ENCODE peak calls at places on chromosome 12, in eight cellular contexts. T is activated CD8-positive, alpha-beta memory T cell treated with anti-CD3 and anti-CD28 coated beads for 48 hours; Q is posterior vena cava; D is activated CD4-positive, alpha-beta memory T cell treated with anti-CD3 and anti-CD28 coated beads, Interleukin-2, amount 10 ng/mL, durations not matched to agents 7 days and 5 days; E is WTC11; R is GM04504; V is stromal cell of bone marrow; O is NCI-H1105 treated with DMSO at 0.1 percent for 48 hours. F is an unnamed sample.

GRCh38 chr12:13203028-13203922 is 6.7 kb downstream of the EMP1 start:
- DNase-seq in T (no peak), Q (peak; percentile 89), D (no peak), E (peak; percentile 80), R (peak; percentile 61), V (no peak), O (no peak), F (no peak)

GRCh38 chr12:124913474-124914391 is 717 bp downstream of the UBC start:
- DNase-seq in T (peak; percentile 77), Q (peak; percentile 95), D (peak; percentile 93), E (peak; percentile 89), R (no peak), V (no peak), O (no peak), F (peak; percentile 91)

GRCh38 chr12:27623645-27624044 is 72.6 kb upstream of the REP15 start:
- DNase-seq in T (no peak), Q (no peak), D (no peak), E (no peak), R (no peak), V (no peak), O (no peak), F (no peak)

GRCh38 chr12:13595536-13596450 is 385.6 kb downstream of the GRIN2B start:
- DNase-seq in T (no peak), Q (no peak), D (no peak), E (peak; percentile 18), R (no peak), V (no peak), O (peak; percentile 51), F (no peak)

GRCh38 chr12:84056-84455 is 17.5 kb downstream of the IQSEC3 start:
- DNase-seq in T (no peak), Q (no peak), D (no peak), E (no peak), R (no peak), V (no peak), O (peak; percentile 96), F (no peak)

GRCh38 chr12:116590561-116590960 is 31.4 kb downstream of the MAP1LC3B2 start:
- DNase-seq in T (no peak), Q (no peak), D (no peak), E (no peak), R (no peak), V (no peak), O (no peak), F (no peak)

GRCh38 chr12:128729628-128730121 is 94.1 kb downstream of the SLC15A4 start:
- DNase-seq in T (no peak), Q (no peak), D (no peak), E (no peak), R (no peak), V (no peak), O (no peak), F (no peak)

GRCh38 chr12:123364532-123365140 is at the start of gene SBNO1:
- DNase-seq in T (peak; percentile 79), Q (peak; percentile 97), D (peak; percentile 91), E (peak; percentile 83), R (peak; percentile 81), V (peak; percentile 68), O (peak; percentile 92), F (peak; percentile 88)

GRCh38 chr12:13173012-13173441 is 23.5 kb upstream of the EMP1 start:
- DNase-seq in T (no peak), Q (no peak), D (no peak), E (no peak), R (peak; percentile 75), V (peak; percentile 85), O (no peak), F (no peak)

GRCh38 chr12:101414533-101415119 is 7.1 kb upstream of the ARL1 start:
- DNase-seq in T (no peak), Q (no peak), D (no peak), E (peak; percentile 15), R (peak; percentile 19), V (peak; percentile 33), O (peak; percentile 73), F (no peak)

GRCh38 chr12:69540606-69541386 is 44.5 kb upstream of the CCT2 start:
- DNase-seq in T (no peak), Q (no peak), D (no peak), E (no peak), R (peak; percentile 32), V (peak; percentile 73), O (no peak), F (no peak)

GRCh38 chr12:62434504-62435336 is 31.9 kb upstream of the MON2 start:
- DNase-seq in T (no peak), Q (no peak), D (no peak), E (no peak), R (no peak), V (no peak), O (peak; percentile 7), F (no peak)

GRCh38 chr12:75783093-75783877 is 248.3 kb downstream of the PHLDA1 start:
- DNase-seq in T (no peak), Q (no peak), D (no peak), E (no peak), R (no peak), V (no peak), O (no peak), F (no peak)

GRCh38 chr12:40336573-40337199 is 111.9 kb downstream of the LRRK2 start:
- DNase-seq in T (no peak), Q (no peak), D (no peak), E (no peak), R (no peak), V (peak; percentile 6), O (peak; percentile 71), F (no peak)

GRCh38 chr12:53233671-53234091 is 1.7 kb upstream of the RARG start:
- DNase-seq in T (no peak), Q (no peak), D (no peak), E (peak; percentile 46), R (no peak), V (no peak), O (no peak), F (no peak)

GRCh38 chr12:66598081-66598480 is 80.8 kb downstream of the GRIP1 start:
- DNase-seq in T (no peak), Q (no peak), D (no peak), E (no peak), R (no peak), V (no peak), O (no peak), F (no peak)

GRCh38 chr12:122023339-122024131 is 1.9 kb downstream of the BCL7A start:
- DNase-seq in T (no peak), Q (peak; percentile 88), D (no peak), E (peak; percentile 44), R (peak; percentile 56), V (peak; percentile 74), O (peak; percentile 49), F (no peak)